ENCODE peak calls at places on chromosomes 1 and 21, in seven cellular contexts. U, C, A, R, F, Z and X are unnamed samples.

GRCh38 chr1:50421366-50421748 is 1.9 kb downstream of the DMRTA2 start:
- ATAC-seq in C (no peak), R (no peak), F (no peak), A (no peak), Z (no peak), U (no peak), X (no peak)

GRCh38 chr21:42161957-42162681 is 56.8 kb upstream of the ABCG1 start:
- ATAC-seq in F (no peak), R (no peak), Z (no peak), C (no peak), A (no peak), U (peak; percentile 16), X (no peak)

GRCh38 chr1:207755846-207756692 is 4.2 kb downstream of the CD46 start:
- ATAC-seq in C (no peak), U (no peak), A (no peak), Z (no peak), R (no peak), F (no peak), X (no peak)

GRCh38 chr1:118116401-118116800 is 68.6 kb downstream of the SPAG17 start:
- ATAC-seq in U (no peak), F (no peak), Z (no peak), A (no peak), C (no peak), R (no peak), X (peak; percentile 52)

GRCh38 chr1:100354971-100355394 is 2.7 kb downstream of the CDC14A start:
- ATAC-seq in U (no peak), R (peak; percentile 15), F (no peak), A (no peak), C (peak; percentile 17), Z (no peak), X (no peak)

GRCh38 chr1:15950763-15951295 is 25.1 kb downstream of the ZBTB17 start:
- ATAC-seq in F (peak; percentile 6), Z (no peak), R (no peak), C (no peak), U (no peak), A (no peak), X (no peak)

GRCh38 chr1:194802572-194802971 is 1616.2 kb upstream of the B3GALT2 start:
- ATAC-seq in F (no peak), Z (no peak), U (no peak), A (no peak), C (no peak), R (no peak), X (no peak)

GRCh38 chr1:51253691-51254090 is 17.6 kb downstream of the RNF11 start:
- ATAC-seq in A (no peak), R (no peak), U (no peak), F (no peak), Z (no peak), C (no peak), X (no peak)

GRCh38 chr1:37478451-37478871 is 4.1 kb downstream of the ZC3H12A start:
- ATAC-seq in F (no peak), U (no peak), R (no peak), C (no peak), Z (no peak), A (no peak), X (no peak)
- TF ChIP-seq POLR2AphosphoS5 in F (no peak), U (peak; percentile 29), R (no peak), C (no peak), Z (no peak), A (no peak), X (no peak)

DNA sequence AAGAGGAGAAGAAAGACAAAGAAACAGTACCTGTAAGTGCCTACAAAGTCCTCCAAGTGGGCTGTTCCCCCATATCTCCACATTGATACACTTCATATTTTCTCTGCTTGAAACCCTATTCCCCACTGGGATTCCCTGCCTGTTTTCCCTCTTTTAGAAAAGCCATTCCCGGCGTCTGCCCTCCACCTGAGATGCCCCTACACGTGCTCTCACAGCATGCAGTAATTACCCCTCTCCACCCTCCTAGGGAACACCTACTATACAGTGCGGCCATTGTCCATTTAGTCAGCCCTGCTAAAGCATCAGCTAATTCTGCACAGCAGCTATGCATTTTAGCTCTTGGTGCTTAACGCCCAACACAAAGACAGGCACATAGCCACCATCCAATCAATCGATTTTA is 135.7 kb upstream of the TIAM1 start:
- ATAC-seq in F (peak; percentile 39), A (no peak), Z (no peak), U (no peak), R (no peak), C (no peak), X (no peak)
- TF ChIP-seq POLR2AphosphoS5 in F (no peak), A (no peak), Z (no peak), U (no peak), R (no peak), C (no peak), X (no peak)

DNA sequence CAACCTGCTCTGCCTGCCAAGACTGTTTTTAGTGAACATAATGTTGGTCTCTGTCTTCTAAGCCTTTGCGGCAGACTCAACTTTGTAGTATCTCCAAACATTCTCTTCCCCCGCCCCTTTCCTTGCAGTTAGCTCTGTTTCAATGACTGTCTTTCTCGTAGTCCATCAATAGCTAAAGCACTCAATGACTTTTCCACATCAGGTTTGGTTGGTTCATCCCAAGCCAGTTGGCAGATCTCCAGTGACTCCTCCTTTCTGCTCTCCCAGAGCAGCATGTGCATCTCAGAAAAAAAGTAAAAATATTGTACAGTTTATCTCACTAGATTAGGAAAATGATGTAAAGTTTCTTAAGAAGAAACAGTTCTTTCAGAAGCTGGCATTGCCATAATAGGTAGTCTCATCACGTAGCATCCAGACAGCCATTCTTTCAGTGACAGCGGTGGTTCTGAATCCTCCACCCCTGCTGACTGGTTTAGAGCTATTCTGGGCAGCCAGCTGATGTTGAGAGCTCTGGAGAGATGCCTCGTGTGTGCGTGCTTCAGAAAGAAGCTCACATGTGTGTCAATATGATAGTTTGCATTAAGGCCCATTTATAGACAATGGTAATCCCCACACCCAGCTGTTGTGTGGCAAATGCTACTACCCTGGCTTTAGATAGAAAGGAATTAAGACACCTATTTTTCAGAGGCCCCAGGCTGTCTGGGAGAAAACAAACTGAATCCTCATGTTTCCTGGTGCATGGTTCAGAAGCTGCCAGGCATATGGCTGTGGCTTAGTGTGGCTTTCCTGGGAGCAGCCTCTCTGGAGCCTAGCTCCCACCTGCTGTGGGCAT is 53.2 kb downstream of the CNN3 start:
- ATAC-seq in A (no peak), Z (no peak), F (no peak), U (no peak), R (no peak), C (no peak), X (peak; percentile 54)
- TF ChIP-seq POLR2AphosphoS5 in A (no peak), Z (no peak), F (no peak), U (no peak), R (no peak), C (no peak), X (no peak)

GRCh38 chr1:27416387-27417111 is 24.1 kb downstream of the GPR3 start:
- ATAC-seq in A (peak; percentile 73), F (peak; percentile 80), R (peak; percentile 90), C (peak; percentile 89), U (peak; percentile 67), Z (peak; percentile 76), X (peak; percentile 39)

GRCh38 chr1:27410709-27411108 is 18.3 kb downstream of the GPR3 start:
- ATAC-seq in F (no peak), Z (no peak), A (no peak), U (no peak), R (no peak), C (no peak), X (no peak)

GRCh38 chr1:27409669-27410068 is 17.2 kb downstream of the GPR3 start:
- ATAC-seq in U (no peak), A (no peak), C (no peak), F (no peak), R (no peak), Z (no peak), X (no peak)

GRCh38 chr1:27412502-27412901 is 20.1 kb downstream of the GPR3 start:
- ATAC-seq in F (no peak), R (no peak), Z (no peak), A (no peak), C (no peak), U (no peak), X (no peak)

GRCh38 chr1:27413004-27413403 is 20.6 kb downstream of the GPR3 start:
- ATAC-seq in U (no peak), F (no peak), Z (no peak), C (no peak), R (no peak), A (no peak), X (no peak)
- TF ChIP-seq POLR2AphosphoS5 in U (no peak), F (no peak), Z (no peak), C (no peak), R (no peak), A (no peak), X (no peak)

GRCh38 chr21:23152130-23152529 is 2153.9 kb downstream of the NCAM2 start:
- ATAC-seq in F (no peak), C (no peak), R (no peak), U (no peak), Z (no peak), A (no peak), X (no peak)
- TF ChIP-seq POLR2AphosphoS5 in F (no peak), C (no peak), R (no peak), U (no peak), Z (no peak), A (no peak), X (no peak)

GRCh38 chr21:39314155-39315027 is 959 bp upstream of the BRWD1 start:
- ATAC-seq in F (peak; percentile 48), A (peak; percentile 45), C (peak; percentile 18), Z (peak; percentile 25), U (no peak), R (no peak), X (peak; percentile 12)
- TF ChIP-seq POLR2AphosphoS5 in F (no peak), A (peak; percentile 44), C (peak; percentile 43), Z (no peak), U (no peak), R (no peak), X (no peak)

DNA sequence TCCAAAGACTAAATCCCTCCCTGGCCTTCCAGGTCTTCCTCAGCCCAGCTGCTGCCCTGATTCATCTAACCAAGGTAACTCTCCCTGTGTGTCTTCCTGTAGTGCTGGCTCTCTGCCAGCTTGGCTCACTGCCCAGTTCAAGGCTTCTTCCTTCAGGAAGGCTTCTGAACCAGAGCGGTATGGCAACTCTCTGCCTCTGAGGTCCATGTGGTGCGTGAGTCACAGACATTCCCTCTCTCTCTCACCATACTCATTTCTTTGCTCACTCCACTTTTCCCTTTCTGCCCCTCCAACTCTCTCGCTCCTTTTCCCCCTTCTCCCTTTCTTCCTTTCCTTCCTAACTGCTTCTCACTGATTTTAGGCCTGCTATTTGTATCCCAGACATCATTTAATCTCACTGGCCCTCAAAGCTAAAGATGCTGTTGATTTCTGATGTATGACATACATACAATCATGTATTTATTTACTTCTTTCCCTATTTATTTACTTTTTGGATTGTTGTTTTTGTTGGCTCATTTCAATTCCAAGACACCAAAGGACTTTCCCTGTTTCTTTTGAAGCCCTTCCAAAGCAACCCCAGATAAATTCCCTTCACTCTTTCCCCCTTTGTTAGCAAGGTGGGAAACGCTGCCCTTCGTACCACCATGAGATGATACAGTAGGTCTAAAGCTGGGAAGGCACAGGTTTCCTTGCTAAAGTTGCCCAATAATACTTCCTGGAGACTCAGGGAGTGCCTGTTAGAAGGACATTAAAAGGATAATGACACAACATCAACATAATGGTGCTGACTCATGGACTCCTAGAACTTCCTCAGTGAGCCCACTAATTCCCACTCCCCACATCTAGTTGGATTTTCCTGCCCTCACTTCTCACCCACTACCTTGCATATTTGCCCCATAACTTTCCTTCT is 17.8 kb downstream of the CFAP45 start:
- ATAC-seq in R (peak; percentile 94), Z (peak; percentile 62), U (no peak), C (peak; percentile 87), A (no peak), F (no peak), X (no peak)
- TF ChIP-seq POLR2AphosphoS5 in R (peak; percentile 89), Z (no peak), U (peak; percentile 14), C (no peak), A (no peak), F (no peak), X (no peak)

GRCh38 chr1:228744918-228745317 is 9.6 kb downstream of the RHOU start:
- ATAC-seq in U (no peak), C (peak; percentile 88), R (no peak), A (no peak), Z (no peak), F (no peak), X (no peak)
- TF ChIP-seq POLR2AphosphoS5 in U (no peak), C (no peak), R (no peak), A (no peak), Z (no peak), F (no peak), X (no peak)